ENCODE peak calls at places on chromosomes 16 and 17, in seven cellular contexts. One of them, this sample, is unnamed.

GRCh38 chr16:19472487-19472886 is 49.4 kb downstream of the GDE1 start:
- DNase-seq in tibial nerve: no peak
- DNase-seq in K562: no peak
- DNase-seq in mucosa of descending colon: no peak
- DNase-seq in tibial artery: no peak
- DNase-seq in right lobe of liver: no peak
- DNase-seq in heart left ventricle: no peak
- DNase-seq in this sample: no peak

GRCh38 chr16:69693916-69694315 is 32.4 kb downstream of the NQO1 start:
- DNase-seq in right lobe of liver: no peak
- DNase-seq in tibial artery: no peak
- DNase-seq in mucosa of descending colon: no peak
- DNase-seq in heart left ventricle: no peak
- DNase-seq in tibial nerve: no peak
- DNase-seq in K562: no peak
- DNase-seq in this sample: no peak

GRCh38 chr16:3612510-3613466 is 1.4 kb upstream of the SLX4 start:
- DNase-seq in right lobe of liver: no peak
- DNase-seq in heart left ventricle: no peak
- DNase-seq in tibial artery: no peak
- DNase-seq in tibial nerve: no peak
- DNase-seq in mucosa of descending colon: no peak
- DNase-seq in K562: no peak
- DNase-seq in this sample: no peak

GRCh38 chr17:12898110-12898509 is 108.8 kb downstream of the ARHGAP44 start:
- DNase-seq in right lobe of liver: no peak
- DNase-seq in tibial artery: no peak
- DNase-seq in mucosa of descending colon: no peak
- DNase-seq in tibial nerve: no peak
- DNase-seq in K562: no peak
- DNase-seq in heart left ventricle: no peak
- DNase-seq in this sample: no peak

GRCh38 chr16:85129846-85130706 is 17.8 kb upstream of the CIBAR2 start:
- DNase-seq in K562: no peak
- DNase-seq in tibial artery: peak
- DNase-seq in mucosa of descending colon: no peak
- DNase-seq in heart left ventricle: no peak
- DNase-seq in right lobe of liver: no peak
- DNase-seq in tibial nerve: peak
- DNase-seq in this sample: no peak

GRCh38 chr17:980406-981291 is 1.1 kb upstream of the NXN start:
- DNase-seq in mucosa of descending colon: peak
- DNase-seq in tibial artery: peak
- DNase-seq in right lobe of liver: peak
- DNase-seq in tibial nerve: peak
- DNase-seq in K562: peak
- DNase-seq in heart left ventricle: peak
- DNase-seq in this sample: peak

GRCh38 chr17:77881545-77881944 is 77.0 kb upstream of the TNRC6C start:
- DNase-seq in tibial nerve: peak
- DNase-seq in tibial artery: peak
- DNase-seq in mucosa of descending colon: peak
- DNase-seq in right lobe of liver: peak
- DNase-seq in K562: peak
- DNase-seq in heart left ventricle: peak
- DNase-seq in this sample: no peak

GRCh38 chr16:83863682-83864081 is 35.2 kb upstream of the MLYCD start:
- DNase-seq in right lobe of liver: no peak
- DNase-seq in mucosa of descending colon: no peak
- DNase-seq in tibial artery: no peak
- DNase-seq in heart left ventricle: no peak
- DNase-seq in K562: peak
- DNase-seq in tibial nerve: no peak
- DNase-seq in this sample: no peak

GRCh38 chr17:68694791-68695485 is 93.8 kb upstream of the FAM20A start:
- DNase-seq in tibial artery: no peak
- DNase-seq in tibial nerve: no peak
- DNase-seq in K562: no peak
- DNase-seq in heart left ventricle: no peak
- DNase-seq in right lobe of liver: no peak
- DNase-seq in mucosa of descending colon: no peak
- DNase-seq in this sample: no peak

GRCh38 chr17:27381007-27381501 is 75.2 kb upstream of the KSR1 start:
- DNase-seq in tibial nerve: no peak
- DNase-seq in heart left ventricle: peak
- DNase-seq in mucosa of descending colon: peak
- DNase-seq in tibial artery: peak
- DNase-seq in K562: peak
- DNase-seq in right lobe of liver: peak
- DNase-seq in this sample: peak

GRCh38 chr16:88380099-88380498 is 2.7 kb upstream of the ZNF469 start:
- DNase-seq in mucosa of descending colon: no peak
- DNase-seq in right lobe of liver: no peak
- DNase-seq in K562: no peak
- DNase-seq in tibial artery: peak
- DNase-seq in tibial nerve: no peak
- DNase-seq in heart left ventricle: no peak
- DNase-seq in this sample: no peak

GRCh38 chr17:30584810-30585209 is 107.6 kb downstream of the GOSR1 start:
- DNase-seq in heart left ventricle: no peak
- DNase-seq in right lobe of liver: no peak
- DNase-seq in tibial nerve: no peak
- DNase-seq in tibial artery: no peak
- DNase-seq in K562: no peak
- DNase-seq in mucosa of descending colon: no peak
- DNase-seq in this sample: no peak

GRCh38 chr17:30000001-30000754 is 58.7 kb downstream of the EFCAB5 start:
- DNase-seq in K562: no peak
- DNase-seq in mucosa of descending colon: no peak
- DNase-seq in heart left ventricle: no peak
- DNase-seq in tibial nerve: no peak
- DNase-seq in tibial artery: no peak
- DNase-seq in right lobe of liver: no peak
- DNase-seq in this sample: no peak

GRCh38 chr16:68083861-68084503 is 1.2 kb upstream of the NFATC3 start:
- DNase-seq in heart left ventricle: no peak
- DNase-seq in mucosa of descending colon: no peak
- DNase-seq in tibial artery: no peak
- DNase-seq in K562: no peak
- DNase-seq in tibial nerve: no peak
- DNase-seq in right lobe of liver: peak
- DNase-seq in this sample: no peak

GRCh38 chr16:68086336-68086821 is 1.2 kb downstream of the NFATC3 start:
- DNase-seq in tibial artery: no peak
- DNase-seq in heart left ventricle: no peak
- DNase-seq in mucosa of descending colon: no peak
- DNase-seq in tibial nerve: no peak
- DNase-seq in right lobe of liver: no peak
- DNase-seq in K562: no peak
- DNase-seq in this sample: no peak

GRCh38 chr16:68083239-68083781 is 1.9 kb upstream of the NFATC3 start:
- DNase-seq in mucosa of descending colon: no peak
- DNase-seq in heart left ventricle: no peak
- DNase-seq in K562: no peak
- DNase-seq in tibial artery: no peak
- DNase-seq in tibial nerve: no peak
- DNase-seq in right lobe of liver: no peak
- DNase-seq in this sample: no peak

GRCh38 chr16:68085259-68086071 is at the start of gene NFATC3:
- DNase-seq in heart left ventricle: peak
- DNase-seq in mucosa of descending colon: peak
- DNase-seq in tibial artery: peak
- DNase-seq in tibial nerve: peak
- DNase-seq in right lobe of liver: peak
- DNase-seq in K562: peak
- DNase-seq in this sample: peak

DNA sequence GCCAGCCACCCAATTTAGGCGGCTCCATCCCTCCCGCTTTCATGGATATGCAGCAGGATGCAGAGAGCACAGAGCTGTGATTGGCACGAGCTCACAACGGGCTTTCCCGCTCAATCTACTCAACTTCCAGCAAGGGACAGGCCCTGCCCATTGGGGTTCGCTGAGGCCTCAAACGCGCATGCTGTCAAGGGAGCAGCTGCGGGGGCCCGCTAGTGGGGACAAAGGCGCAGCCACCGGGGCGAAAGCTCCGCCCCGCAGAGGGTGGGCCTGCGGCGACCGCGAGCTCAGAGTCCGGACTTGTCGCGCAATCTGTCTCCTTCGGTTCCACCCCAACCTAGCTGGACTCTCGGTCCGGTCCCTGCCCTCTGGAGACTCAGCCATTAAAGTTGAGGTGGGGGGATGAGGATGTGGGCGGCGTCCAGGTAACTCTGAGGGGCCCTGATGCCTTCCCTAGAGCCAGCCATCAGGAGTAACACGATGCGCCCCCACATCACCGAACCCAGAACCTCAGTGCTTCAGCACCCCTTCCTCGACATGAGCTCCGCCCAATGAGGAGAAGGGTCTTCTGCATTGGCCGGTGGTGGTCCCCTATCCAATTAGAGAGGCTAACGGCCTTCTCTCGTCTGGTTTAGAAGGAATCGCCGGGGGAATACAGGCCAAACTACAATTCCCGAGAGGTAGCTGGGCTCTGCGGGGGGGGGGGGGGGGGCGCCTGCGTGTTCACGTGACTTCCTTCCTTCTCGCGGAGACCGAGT is 489 bp upstream of the NFATC3 start:
- DNase-seq in mucosa of descending colon: peak
- DNase-seq in right lobe of liver: peak
- DNase-seq in K562: peak
- DNase-seq in heart left ventricle: peak
- DNase-seq in tibial artery: peak
- DNase-seq in tibial nerve: peak
- DNase-seq in this sample: peak
- TF ChIP-seq CTCF in mucosa of descending colon: no peak
- TF ChIP-seq CTCF in right lobe of liver: peak
- TF ChIP-seq CTCF in K562: peak
- TF ChIP-seq CTCF in heart left ventricle: peak
- TF ChIP-seq CTCF in tibial artery: peak
- TF ChIP-seq CTCF in tibial nerve: peak
- TF ChIP-seq CTCF in this sample: no peak

DNA sequence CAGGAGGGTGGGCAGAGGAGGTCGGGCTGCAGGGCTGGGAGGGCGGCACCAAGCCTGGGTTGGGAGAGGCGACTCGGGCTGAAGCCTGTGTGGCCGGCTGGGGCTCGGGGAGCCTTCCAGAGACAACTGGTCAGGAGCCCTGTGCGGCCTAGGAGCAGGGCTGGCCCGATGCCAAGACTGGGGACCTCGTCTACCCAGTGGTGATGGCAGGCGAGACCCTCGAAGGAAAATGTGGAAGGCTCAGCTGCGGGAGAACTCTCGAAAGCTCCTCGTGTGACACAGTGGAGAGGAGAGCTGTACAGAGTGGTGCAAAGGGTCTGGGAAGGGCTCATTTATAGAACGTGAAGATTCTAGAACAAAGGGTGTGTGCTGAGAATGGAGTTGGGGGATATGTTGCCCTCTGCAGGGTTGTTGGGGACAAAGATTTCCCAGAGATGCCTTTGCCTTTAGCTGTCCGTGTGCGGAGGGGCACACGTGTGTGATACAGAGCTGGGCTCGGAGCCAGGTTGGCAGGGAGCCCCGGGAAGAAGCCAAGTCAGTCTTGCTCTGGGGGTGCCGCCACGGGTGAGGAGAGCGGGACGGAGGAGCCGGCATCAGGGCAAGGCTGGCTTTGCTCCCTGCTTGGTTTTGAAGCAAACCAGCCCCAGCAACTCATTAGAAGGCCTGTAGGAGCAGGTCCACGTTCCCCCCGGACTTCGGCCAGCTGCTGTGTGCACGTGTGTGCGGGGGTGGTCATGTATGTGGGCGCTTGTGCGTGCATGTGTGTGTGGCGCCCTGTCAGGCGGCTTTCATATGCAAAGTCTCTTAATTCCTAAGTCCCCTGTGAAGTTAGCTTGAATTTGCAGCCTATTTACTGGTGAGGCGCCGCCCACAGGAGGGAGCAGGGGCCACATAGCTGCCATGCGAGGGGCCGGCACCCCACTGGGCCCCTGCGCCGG is 132.4 kb upstream of the CHMP6 start:
- DNase-seq in tibial artery: peak
- DNase-seq in tibial nerve: peak
- DNase-seq in heart left ventricle: peak
- DNase-seq in right lobe of liver: peak
- DNase-seq in K562: no peak
- DNase-seq in mucosa of descending colon: peak
- DNase-seq in this sample: peak
- TF ChIP-seq CTCF in tibial artery: no peak
- TF ChIP-seq CTCF in tibial nerve: no peak
- TF ChIP-seq CTCF in heart left ventricle: peak
- TF ChIP-seq CTCF in right lobe of liver: no peak
- TF ChIP-seq CTCF in K562: no peak
- TF ChIP-seq CTCF in mucosa of descending colon: no peak
- TF ChIP-seq CTCF in this sample: no peak

DNA sequence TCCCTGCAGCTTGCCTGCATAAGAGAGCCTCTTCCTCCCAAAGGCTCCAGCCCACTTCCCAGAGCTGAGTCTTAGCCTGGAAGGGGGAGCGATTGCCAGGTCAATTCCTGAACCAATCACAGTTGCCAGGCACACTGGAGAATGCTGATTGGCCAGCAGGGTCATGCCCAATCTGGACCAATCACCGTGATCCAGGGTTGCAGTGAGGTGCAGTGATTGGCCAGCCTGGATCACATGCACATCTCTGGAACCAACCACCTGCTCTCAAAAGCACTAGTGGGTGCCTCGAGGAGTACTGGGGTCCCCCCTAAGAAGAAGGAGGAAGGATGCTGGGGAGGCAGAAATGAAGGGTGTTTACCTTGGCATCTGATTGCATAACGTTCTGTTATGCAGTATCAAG is 18.4 kb downstream of the NAGPA start:
- DNase-seq in heart left ventricle: no peak
- DNase-seq in right lobe of liver: no peak
- DNase-seq in tibial artery: no peak
- DNase-seq in K562: peak
- DNase-seq in tibial nerve: no peak
- DNase-seq in mucosa of descending colon: no peak
- DNase-seq in this sample: no peak
- TF ChIP-seq CTCF in heart left ventricle: no peak
- TF ChIP-seq CTCF in right lobe of liver: no peak
- TF ChIP-seq CTCF in tibial artery: no peak
- TF ChIP-seq CTCF in K562: no peak
- TF ChIP-seq CTCF in tibial nerve: no peak
- TF ChIP-seq CTCF in mucosa of descending colon: no peak
- TF ChIP-seq CTCF in this sample: no peak

DNA sequence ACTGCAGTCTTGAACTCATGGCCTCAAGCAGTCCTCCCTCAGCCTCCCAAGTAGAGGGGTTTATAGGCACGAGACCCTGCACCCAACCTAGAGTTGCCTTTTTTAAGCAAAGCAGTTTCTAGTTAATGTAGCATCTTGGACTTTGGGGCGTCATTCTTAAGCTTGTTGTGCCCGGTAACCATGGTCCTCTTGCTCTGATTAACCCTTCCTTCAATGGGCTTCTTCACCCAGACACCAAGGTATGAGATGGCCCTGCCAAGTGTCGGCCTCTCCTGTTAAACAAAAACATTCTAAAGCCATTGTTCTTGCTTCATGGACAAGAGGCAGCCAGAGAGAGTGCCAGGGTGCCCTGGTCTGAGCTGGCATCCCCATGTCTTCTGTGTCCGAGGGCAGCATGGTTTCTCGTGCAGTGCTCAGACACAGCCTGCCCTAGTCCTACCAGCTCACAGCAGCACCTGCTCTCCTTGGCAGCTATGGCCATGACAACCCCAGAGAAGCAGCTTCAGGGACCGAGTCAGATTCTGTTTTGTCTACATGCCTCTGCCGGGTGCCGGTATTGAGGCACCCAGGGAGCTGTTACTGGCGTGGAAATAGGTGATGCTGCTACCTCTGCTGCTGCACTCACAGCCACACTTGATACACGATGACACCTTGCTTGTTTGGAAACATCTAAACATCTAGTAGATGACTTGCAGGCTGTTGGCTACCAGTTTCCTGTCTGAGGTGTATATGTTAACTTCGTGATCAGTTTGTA is 3.3 kb downstream of the RPL13 start:
- DNase-seq in tibial nerve: no peak
- DNase-seq in mucosa of descending colon: no peak
- DNase-seq in tibial artery: no peak
- DNase-seq in K562: no peak
- DNase-seq in heart left ventricle: no peak
- DNase-seq in right lobe of liver: no peak
- DNase-seq in this sample: no peak
- TF ChIP-seq CTCF in tibial nerve: no peak
- TF ChIP-seq CTCF in mucosa of descending colon: no peak
- TF ChIP-seq CTCF in tibial artery: no peak
- TF ChIP-seq CTCF in K562: no peak
- TF ChIP-seq CTCF in heart left ventricle: no peak
- TF ChIP-seq CTCF in right lobe of liver: no peak
- TF ChIP-seq CTCF in this sample: no peak